ENCODE peak calls at places on chromosome 13, in eight cellular contexts. R is tibial nerve, X is A549, J is heart right ventricle, E is endothelial cell, T is neural progenitor cell, W is natural killer cell, H is psoas muscle. L is an unnamed sample.

GRCh38 chr13:87536499-87536898 is 134.7 kb upstream of the SLITRK5 start:
- DNase-seq in R (no peak), X (no peak), J (no peak), E (no peak), T (no peak), W (no peak), H (no peak), L (no peak)

GRCh38 chr13:35787937-35788336 is 311.4 kb upstream of the MAB21L1 start:
- DNase-seq in R (no peak), X (no peak), J (no peak), E (no peak), T (peak; percentile 25), W (no peak), H (no peak), L (no peak)

GRCh38 chr13:93794197-93794885 is 567.7 kb downstream of the GPC6 start:
- DNase-seq in R (no peak), X (no peak), J (no peak), E (no peak), T (no peak), W (no peak), H (no peak), L (no peak)

GRCh38 chr13:49985129-49985528 is 11.7 kb upstream of the TRIM13 start:
- DNase-seq in R (no peak), X (no peak), J (no peak), E (no peak), T (no peak), W (no peak), H (no peak), L (no peak)

GRCh38 chr13:114081761-114082681 is 50.4 kb downstream of the RASA3 start:
- DNase-seq in R (peak; percentile 8), X (no peak), J (no peak), E (no peak), T (peak; percentile 60), W (no peak), H (peak; percentile 41), L (no peak)

GRCh38 chr13:105642511-105642958 is 892.9 kb downstream of the EFNB2 start:
- DNase-seq in R (no peak), X (peak; percentile 64), J (no peak), E (no peak), T (no peak), W (no peak), H (no peak), L (no peak)

GRCh38 chr13:69274231-69274630 is 833.4 kb upstream of the ATXN8OS start:
- DNase-seq in R (no peak), X (no peak), J (no peak), E (no peak), T (no peak), W (no peak), H (no peak), L (no peak)

GRCh38 chr13:35979378-35979911 is 151.7 kb downstream of the DCLK1 start:
- DNase-seq in R (peak; percentile 79), X (no peak), J (peak; percentile 69), E (no peak), T (no peak), W (no peak), H (peak; percentile 81), L (no peak)

GRCh38 chr13:114131581-114132418 is 623 bp downstream of the RASA3 start:
- DNase-seq in R (no peak), X (peak; percentile 12), J (no peak), E (no peak), T (peak; percentile 64), W (no peak), H (peak; percentile 70), L (no peak)

GRCh38 chr13:76329004-76329403 is 557.2 kb downstream of the KCTD12 start:
- DNase-seq in R (no peak), X (no peak), J (no peak), E (no peak), T (no peak), W (no peak), H (no peak), L (no peak)

GRCh38 chr13:72782717-72783116 is 784 bp downstream of the PIBF1 start:
- DNase-seq in R (no peak), X (peak; percentile 19), J (no peak), E (no peak), T (peak; percentile 2), W (no peak), H (no peak), L (no peak)

GRCh38 chr13:22427041-22427440 is 753.7 kb upstream of the SGCG start:
- DNase-seq in R (no peak), X (no peak), J (no peak), E (no peak), T (no peak), W (no peak), H (no peak), L (no peak)

GRCh38 chr13:26227396-26227971 is 5.4 kb upstream of the RNF6 start:
- DNase-seq in R (no peak), X (no peak), J (no peak), E (no peak), T (no peak), W (no peak), H (no peak), L (no peak)
- TF ChIP-seq CTCF in R (no peak), X (no peak), J (no peak), E (no peak), T (no peak), W (no peak), H (no peak), L (no peak)

GRCh38 chr13:59546178-59546577 is 617.5 kb downstream of the DIAPH3 start:
- DNase-seq in R (no peak), X (no peak), J (no peak), E (no peak), T (no peak), W (no peak), H (no peak), L (no peak)

GRCh38 chr13:59547950-59548349 is 615.8 kb downstream of the DIAPH3 start:
- DNase-seq in R (no peak), X (no peak), J (no peak), E (no peak), T (no peak), W (no peak), H (no peak), L (no peak)

GRCh38 chr13:59542303-59542702 is 621.4 kb downstream of the DIAPH3 start:
- DNase-seq in R (no peak), X (no peak), J (no peak), E (no peak), T (peak; percentile 39), W (no peak), H (no peak), L (no peak)

GRCh38 chr13:59543418-59543817 is 620.3 kb downstream of the DIAPH3 start:
- DNase-seq in R (no peak), X (no peak), J (no peak), E (no peak), T (no peak), W (no peak), H (no peak), L (no peak)

GRCh38 chr13:59545007-59545406 is 618.7 kb downstream of the DIAPH3 start:
- DNase-seq in R (no peak), X (no peak), J (no peak), E (no peak), T (no peak), W (no peak), H (no peak), L (no peak)
- TF ChIP-seq CTCF in R (no peak), X (no peak), J (no peak), E (no peak), T (no peak), W (no peak), H (no peak), L (no peak)

GRCh38 chr13:97753269-97753668 is 200.2 kb upstream of the IPO5 start:
- DNase-seq in R (no peak), X (no peak), J (no peak), E (no peak), T (no peak), W (no peak), H (no peak), L (no peak)

GRCh38 chr13:97751477-97751876 is 202.0 kb upstream of the IPO5 start:
- DNase-seq in R (no peak), X (no peak), J (no peak), E (no peak), T (no peak), W (no peak), H (no peak), L (no peak)

GRCh38 chr13:97743946-97744345 is 209.5 kb upstream of the IPO5 start:
- DNase-seq in R (no peak), X (no peak), J (no peak), E (no peak), T (no peak), W (no peak), H (no peak), L (no peak)

GRCh38 chr13:97753942-97754670 is 199.4 kb upstream of the IPO5 start:
- DNase-seq in R (no peak), X (no peak), J (no peak), E (no peak), T (peak; percentile 31), W (no peak), H (no peak), L (no peak)

DNA sequence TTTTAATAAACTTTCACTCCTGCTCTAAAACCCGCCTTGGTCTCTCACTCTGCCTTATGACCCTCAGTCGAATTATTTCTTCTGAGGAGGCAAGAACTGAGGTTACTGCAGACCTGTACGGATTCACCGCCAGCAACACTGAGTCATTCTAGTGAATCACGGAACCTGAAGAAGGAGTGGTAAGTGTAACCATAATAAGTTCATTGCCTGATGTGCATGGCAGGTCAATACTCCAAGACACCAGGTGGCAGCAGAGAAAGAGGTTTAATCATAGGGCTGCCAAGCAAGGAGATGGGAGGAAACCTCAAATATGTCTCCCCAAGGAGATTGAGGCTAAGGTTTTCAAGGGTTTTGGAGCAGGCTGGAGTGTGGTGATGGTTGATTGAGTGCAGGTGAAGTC is 204.3 kb upstream of the IPO5 start:
- DNase-seq in R (no peak), X (peak; percentile 50), J (no peak), E (no peak), T (no peak), W (no peak), H (no peak), L (no peak)
- TF ChIP-seq CTCF in R (no peak), X (no peak), J (no peak), E (no peak), T (no peak), W (no peak), H (no peak), L (no peak)

GRCh38 chr13:21176982-21177284 is 475 bp downstream of the MRPL57 start:
- DNase-seq in R (no peak), X (no peak), J (no peak), E (no peak), T (no peak), W (no peak), H (no peak), L (no peak)

GRCh38 chr13:21175656-21176194 is 627 bp downstream of the SKA3 start:
- DNase-seq in R (no peak), X (no peak), J (no peak), E (no peak), T (no peak), W (no peak), H (no peak), L (no peak)

GRCh38 chr13:21181671-21182070 is 5.2 kb downstream of the MRPL57 start:
- DNase-seq in R (no peak), X (no peak), J (no peak), E (no peak), T (no peak), W (no peak), H (no peak), L (no peak)

GRCh38 chr13:21171420-21171819 is 4.9 kb downstream of the SKA3 start:
- DNase-seq in R (no peak), X (no peak), J (no peak), E (no peak), T (no peak), W (no peak), H (no peak), L (no peak)

GRCh38 chr13:21176195-21176981 is at the start of the genes MRPL57 and SKA3:
- DNase-seq in R (peak; percentile 81), X (peak; percentile 92), J (peak; percentile 90), E (peak; percentile 97), T (peak; percentile 98), W (peak; percentile 93), H (peak; percentile 96), L (peak; percentile 89)
- TF ChIP-seq CTCF in R (peak; percentile 75), X (no peak), J (no peak), E (no peak), T (no peak), W (no peak), H (no peak), L (no peak)